ENCODE peak calls at places on chromosome 18, in eight cellular contexts. C is NCI-H460, G is SW480, S is left colon, M is astrocyte of the spinal cord, Z is left ventricle myocardium inferior, U is right lobe of liver, D is heart right ventricle. K is an unnamed sample.

GRCh38 chr18:23169683-23170082 is 34.4 kb downstream of the CABLES1 start:
- DNase-seq in C (no peak), G (no peak), S (no peak), M (no peak), Z (no peak), U (no peak), D (no peak), K (no peak)

GRCh38 chr18:78242796-78243195 is 736.8 kb upstream of the SALL3 start:
- DNase-seq in C (no peak), G (no peak), S (no peak), M (no peak), Z (peak), U (no peak), D (peak), K (no peak)

GRCh38 chr18:76914796-76915195 is 92.4 kb downstream of the ZNF236 start:
- DNase-seq in C (no peak), G (no peak), S (no peak), M (no peak), Z (no peak), U (no peak), D (no peak), K (no peak)

GRCh38 chr18:67694787-67695186 is 178.3 kb upstream of the DSEL start:
- DNase-seq in C (no peak), G (no peak), S (no peak), M (peak), Z (no peak), U (no peak), D (no peak), K (no peak)

GRCh38 chr18:63817441-63818051 is 42.3 kb downstream of the SERPINB7 start:
- DNase-seq in C (no peak), G (no peak), S (no peak), M (peak), Z (no peak), U (no peak), D (no peak), K (no peak)

GRCh38 chr18:67104700-67105284 is 411.7 kb downstream of the DSEL start:
- DNase-seq in C (peak), G (peak), S (peak), M (peak), Z (peak), U (peak), D (peak), K (peak)

GRCh38 chr18:62935994-62936393 is 220.7 kb downstream of the PHLPP1 start:
- DNase-seq in C (no peak), G (no peak), S (no peak), M (no peak), Z (no peak), U (no peak), D (no peak), K (no peak)

GRCh38 chr18:11119962-11120361 is 29.4 kb downstream of the PIEZO2 start:
- DNase-seq in C (peak), G (peak), S (no peak), M (no peak), Z (no peak), U (peak), D (no peak), K (no peak)

GRCh38 chr18:39344487-39344886 is 1778.9 kb upstream of the CELF4 start:
- DNase-seq in C (no peak), G (no peak), S (no peak), M (no peak), Z (no peak), U (no peak), D (no peak), K (no peak)

GRCh38 chr18:42052137-42052708 is 97.2 kb downstream of the PIK3C3 start:
- DNase-seq in C (no peak), G (no peak), S (no peak), M (peak), Z (no peak), U (no peak), D (no peak), K (no peak)

K was measured in naive thymus-derived CD8-positive, alpha-beta T cell.